ENCODE peak calls at places on chromosomes 1 and 21, in nine cellular contexts. U, P, S, A, H, C, X, Z and W are unnamed samples.

GRCh38 chr1:63466759-63467158 is 56.3 kb downstream of the ITGB3BP start:
- DNase-seq in X (no peak), S (no peak), U (no peak), A (no peak), C (no peak), H (no peak), P (no peak), Z (no peak), W (no peak)

GRCh38 chr1:6832789-6833188 is 47.5 kb downstream of the CAMTA1 start:
- DNase-seq in X (no peak), C (no peak), Z (no peak), U (no peak), H (no peak), A (peak; percentile 41), S (no peak), P (no peak), W (no peak)

GRCh38 chr1:236904874-236905741 is 99.1 kb downstream of the MT1HL1 start:
- DNase-seq in X (peak; percentile 70), Z (no peak), H (peak; percentile 81), S (no peak), A (peak; percentile 98), U (no peak), C (peak; percentile 90), P (no peak), W (peak; percentile 88)

GRCh38 chr1:167120899-167121298 is 27.0 kb downstream of the STYXL2 start:
- DNase-seq in S (no peak), A (no peak), Z (no peak), P (no peak), H (no peak), C (no peak), X (no peak), U (no peak), W (no peak)

GRCh38 chr21:25573409-25574206 is 33.7 kb downstream of the MRPL39 start:
- DNase-seq in H (peak; percentile 91), Z (peak; percentile 76), S (no peak), X (peak; percentile 81), U (no peak), A (peak; percentile 95), C (peak; percentile 93), P (no peak), W (peak; percentile 93)

GRCh38 chr1:20496241-20496661 is 10.2 kb upstream of the CAMK2N1 start:
- DNase-seq in P (no peak), S (no peak), Z (no peak), X (peak; percentile 33), U (no peak), C (peak; percentile 68), H (peak; percentile 83), A (peak; percentile 100), W (peak; percentile 73)

GRCh38 chr21:25885880-25886279 is 151.1 kb downstream of the GABPA start:
- DNase-seq in A (no peak), C (peak; percentile 77), X (peak; percentile 36), P (no peak), S (no peak), U (no peak), H (no peak), Z (no peak), W (no peak)

GRCh38 chr1:190084552-190084951 is 393.1 kb downstream of the BRINP3 start:
- DNase-seq in U (no peak), H (no peak), C (no peak), X (no peak), Z (no peak), A (no peak), P (no peak), S (no peak), W (no peak)

GRCh38 chr1:168623003-168623828 is 46.8 kb downstream of the XCL1 start:
- DNase-seq in U (no peak), A (peak; percentile 86), C (peak; percentile 77), X (peak; percentile 66), Z (no peak), P (no peak), H (peak; percentile 86), S (no peak), W (peak; percentile 89)

GRCh38 chr1:103362348-103363007 is 163.0 kb upstream of the RNPC3 start:
- DNase-seq in H (no peak), C (no peak), U (no peak), X (no peak), Z (no peak), P (no peak), S (no peak), A (no peak), W (no peak)

GRCh38 chr21:34517039-34517438 is 5.0 kb upstream of the KCNE1 start:
- DNase-seq in P (no peak), Z (no peak), U (no peak), A (no peak), C (no peak), S (no peak), H (no peak), X (no peak), W (no peak)

GRCh38 chr21:26140185-26140584 is 30.4 kb downstream of the APP start:
- DNase-seq in Z (no peak), H (peak; percentile 97), C (peak; percentile 98), P (no peak), X (peak; percentile 99), U (no peak), A (peak; percentile 81), S (peak; percentile 75), W (peak; percentile 94)

DNA sequence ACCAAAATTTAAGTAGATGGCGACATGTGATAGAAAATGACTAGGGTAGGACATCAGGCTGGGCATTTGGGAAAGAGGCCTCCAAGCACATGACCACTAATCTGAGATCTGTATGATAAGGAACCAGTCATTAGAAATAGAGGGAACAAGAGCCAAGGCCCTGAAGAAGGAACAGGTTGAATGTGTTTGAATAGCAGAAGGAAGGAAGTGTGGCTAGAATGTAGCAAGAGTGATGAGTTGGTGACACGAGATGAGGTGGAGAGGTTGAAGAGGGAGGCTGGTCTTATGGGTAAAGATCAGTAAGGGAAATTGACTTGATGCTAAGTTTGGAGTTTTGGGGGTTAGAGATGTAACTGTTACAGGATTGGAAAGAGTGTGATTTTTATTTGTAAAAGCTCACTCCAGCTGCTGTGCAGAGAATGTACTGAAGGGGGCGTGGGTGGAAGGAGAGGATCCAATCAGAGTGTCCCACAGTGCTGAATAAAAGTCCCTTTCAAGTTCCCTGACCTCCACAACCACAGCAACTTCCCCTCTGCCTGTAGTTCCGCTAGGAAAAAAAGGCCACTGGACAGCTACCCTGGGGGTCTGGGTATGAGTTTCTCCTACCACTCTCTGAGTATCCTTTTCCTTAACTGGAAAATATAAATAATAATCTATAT is 295.0 kb downstream of the OMA1 start:
- DNase-seq in X (peak; percentile 4), S (no peak), Z (peak; percentile 11), C (peak; percentile 3), H (no peak), P (no peak), U (no peak), A (no peak), W (no peak)
- TF ChIP-seq CTCF in X (peak; percentile 15), S (no peak), Z (peak; percentile 40), C (peak; percentile 19), H (peak; percentile 16), P (no peak), U (no peak), A (no peak), W (peak; percentile 43)

DNA sequence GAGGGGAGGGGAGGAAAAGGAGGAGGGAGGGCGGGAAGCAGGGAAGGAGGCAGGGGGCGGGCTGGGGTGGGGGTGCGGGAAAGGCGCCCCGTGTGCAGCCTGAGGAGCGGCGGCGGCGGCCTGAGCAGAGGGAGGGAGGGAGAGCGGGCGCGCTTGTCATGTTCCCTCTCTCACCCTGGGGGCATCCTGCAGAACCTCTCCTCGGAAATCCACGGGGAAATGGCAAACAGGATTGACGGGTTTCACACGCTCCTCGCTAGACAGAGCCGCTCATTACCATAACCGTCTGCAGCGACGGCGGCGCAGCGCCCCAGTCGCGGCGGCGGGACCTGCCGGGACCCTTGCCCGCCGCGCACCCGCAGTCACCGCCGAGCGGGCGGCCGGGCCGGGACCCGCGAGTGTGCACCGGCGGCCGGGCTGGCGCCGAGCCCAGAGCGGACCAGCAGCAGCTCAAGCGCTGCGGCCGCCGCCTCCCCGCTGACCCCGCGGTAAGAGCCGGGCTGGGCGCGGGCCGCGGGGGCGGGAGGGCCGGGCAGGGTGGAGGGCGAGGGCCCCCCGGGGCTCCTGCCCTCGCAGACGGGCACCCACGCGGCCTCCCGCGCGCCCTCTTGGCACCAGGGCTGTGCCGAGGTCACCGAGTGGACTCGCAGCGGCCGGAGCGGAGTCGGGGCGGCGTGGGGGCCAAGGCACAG is at the start of gene SERTAD4:
- DNase-seq in P (peak; percentile 11), H (peak; percentile 51), Z (no peak), C (peak; percentile 38), X (peak; percentile 35), A (peak; percentile 86), U (peak; percentile 68), S (peak; percentile 70), W (no peak)
- TF ChIP-seq CTCF in P (no peak), H (no peak), Z (no peak), C (no peak), X (no peak), A (no peak), U (no peak), S (no peak), W (no peak)

GRCh38 chr1:210022044-210022443 is 84.0 kb downstream of the SYT14 start:
- DNase-seq in X (no peak), H (no peak), P (no peak), S (no peak), C (no peak), Z (no peak), A (no peak), U (no peak), W (no peak)
- TF ChIP-seq CTCF in X (no peak), H (no peak), P (no peak), S (no peak), C (no peak), Z (no peak), A (no peak), U (no peak), W (no peak)

DNA sequence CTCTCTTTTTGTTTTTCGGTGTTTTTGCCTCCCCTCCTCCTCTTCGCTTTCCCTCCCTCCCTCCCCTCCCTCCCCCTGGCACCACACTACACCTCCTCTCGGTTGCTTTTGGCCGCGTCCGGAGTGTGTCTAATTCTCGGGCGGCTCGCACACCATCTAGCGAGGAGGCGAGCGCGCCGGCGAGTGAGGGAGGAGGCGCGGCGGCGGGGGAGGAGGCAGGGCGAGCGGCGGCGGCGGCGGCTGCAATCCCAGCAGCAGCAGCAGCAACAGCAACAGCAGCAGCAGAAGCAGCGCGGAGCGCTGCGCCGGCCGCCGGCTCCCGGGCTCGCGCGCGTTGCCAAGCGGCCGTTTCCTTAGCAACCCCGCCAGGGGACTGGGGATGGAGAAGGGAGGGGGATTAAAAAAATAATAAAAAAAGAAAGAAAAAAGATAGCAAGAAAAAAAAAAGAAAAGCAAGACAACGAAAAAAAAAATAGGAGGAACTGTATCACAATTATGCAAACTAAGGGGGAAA is 408 bp upstream of the NEGR1 start:
- DNase-seq in X (peak; percentile 93), A (peak; percentile 59), P (peak; percentile 78), S (peak; percentile 96), C (peak; percentile 94), U (peak; percentile 92), H (peak; percentile 98), Z (peak; percentile 88), W (peak; percentile 97)
- TF ChIP-seq CTCF in X (no peak), A (no peak), P (no peak), S (no peak), C (no peak), U (no peak), H (no peak), Z (peak; percentile 40), W (peak; percentile 1)